ENCODE peak calls at places on chromosomes 1 and 21, in five cellular contexts. A is frontal cortex, Z is iPS DF 6.9, W is NCI-H146, H is transverse colon. K is an unnamed sample.

GRCh38 chr1:57111210-57111609 is 145.4 kb upstream of the C8B start:
- DNase-seq in A (no peak), Z (no peak), W (no peak), H (no peak), K (no peak)

GRCh38 chr1:231420959-231421615 is 1.0 kb downstream of the EGLN1 start:
- DNase-seq in A (no peak), Z (no peak), W (peak; percentile 68), H (peak; percentile 51), K (peak; percentile 39)

GRCh38 chr1:54837002-54837853 is 36.1 kb upstream of the TTC22 start:
- DNase-seq in A (no peak), Z (no peak), W (no peak), H (no peak), K (no peak)

GRCh38 chr1:24596401-24596880 is 40.6 kb downstream of the NCMAP start:
- DNase-seq in A (no peak), Z (no peak), W (no peak), H (no peak), K (no peak)

GRCh38 chr1:205191127-205191577 is 20.4 kb downstream of the DSTYK start:
- DNase-seq in A (no peak), Z (no peak), W (no peak), H (no peak), K (no peak)

GRCh38 chr1:161153682-161154337 is at the start of gene UFC1:
- DNase-seq in A (peak; percentile 71), Z (peak; percentile 66), W (peak; percentile 90), H (peak; percentile 82), K (peak; percentile 62)

GRCh38 chr1:234934611-234935033 is 194.0 kb downstream of the TOMM20 start:
- DNase-seq in A (no peak), Z (no peak), W (no peak), H (no peak), K (no peak)

GRCh38 chr1:153288634-153289275 is 24.0 kb downstream of the PGLYRP3 start:
- DNase-seq in A (no peak), Z (peak; percentile 43), W (peak; percentile 14), H (no peak), K (peak; percentile 7)

GRCh38 chr1:200328379-200328778 is 81.5 kb downstream of the ZNF281 start:
- DNase-seq in A (no peak), Z (no peak), W (no peak), H (no peak), K (no peak)

GRCh38 chr1:241499910-241500309 is 19.6 kb downstream of the FH start:
- DNase-seq in A (no peak), Z (no peak), W (peak; percentile 6), H (no peak), K (no peak)

GRCh38 chr1:176643536-176643935 is 180.6 kb downstream of the PAPPA2 start:
- DNase-seq in A (no peak), Z (no peak), W (no peak), H (no peak), K (no peak)

GRCh38 chr1:183070923-183071618 is 47.9 kb downstream of the LAMC1 start:
- DNase-seq in A (no peak), Z (no peak), W (peak; percentile 24), H (no peak), K (no peak)

GRCh38 chr1:69791311-69791710 is 223.6 kb downstream of the LRRC7 start:
- DNase-seq in A (no peak), Z (no peak), W (no peak), H (no peak), K (no peak)

GRCh38 chr1:118210723-118211110 is 25.7 kb upstream of the SPAG17 start:
- DNase-seq in A (no peak), Z (no peak), W (no peak), H (no peak), K (no peak)

GRCh38 chr1:246492611-246493245 is 14.4 kb downstream of the SMYD3 start:
- DNase-seq in A (no peak), Z (peak; percentile 22), W (peak; percentile 73), H (peak; percentile 64), K (no peak)

GRCh38 chr1:25684216-25684965 is 67.8 kb downstream of the MAN1C1 start:
- DNase-seq in A (no peak), Z (no peak), W (no peak), H (no peak), K (no peak)

GRCh38 chr1:17108786-17109185 is 10.5 kb downstream of the PADI2 start:
- DNase-seq in A (no peak), Z (no peak), W (no peak), H (peak; percentile 74), K (no peak)

GRCh38 chr1:173222149-173223030 is 15.3 kb upstream of the TNFSF4 start:
- DNase-seq in A (no peak), Z (no peak), W (no peak), H (no peak), K (no peak)

GRCh38 chr1:47679301-47679751 is 241.5 kb downstream of the FOXD2 start:
- DNase-seq in A (no peak), Z (no peak), W (no peak), H (no peak), K (no peak)

GRCh38 chr1:30525980-30526651 is 197.3 kb downstream of the MATN1 start:
- DNase-seq in A (no peak), Z (no peak), W (no peak), H (no peak), K (no peak)

GRCh38 chr1:151916959-151917358 is 7.6 kb upstream of the THEM4 start:
- DNase-seq in A (no peak), Z (no peak), W (no peak), H (no peak), K (no peak)

GRCh38 chr1:115647000-115647399 is 5.2 kb downstream of the VANGL1 start:
- DNase-seq in A (no peak), Z (no peak), W (no peak), H (peak; percentile 17), K (peak; percentile 60)

GRCh38 chr1:201291917-201292316 is 8.6 kb downstream of the PKP1 start:
- DNase-seq in A (no peak), Z (no peak), W (no peak), H (no peak), K (no peak)

GRCh38 chr1:167011560-167012191 is 22.6 kb downstream of the MAEL start:
- DNase-seq in A (no peak), Z (no peak), W (no peak), H (no peak), K (no peak)

GRCh38 chr1:14064649-14065442 is 364.9 kb downstream of the PRDM2 start:
- DNase-seq in A (no peak), Z (no peak), W (no peak), H (no peak), K (no peak)

GRCh38 chr1:184624051-184624450 is 130.6 kb downstream of the EDEM3 start:
- DNase-seq in A (no peak), Z (no peak), W (no peak), H (no peak), K (no peak)

GRCh38 chr1:117146570-117147340 is 25.2 kb upstream of the TRIM45 start:
- DNase-seq in A (no peak), Z (no peak), W (peak; percentile 88), H (no peak), K (no peak)

GRCh38 chr21:19759836-19760235 is 1238.4 kb upstream of the NCAM2 start:
- DNase-seq in A (no peak), Z (no peak), W (no peak), H (no peak), K (no peak)